ENCODE peak calls at places on chromosomes 16 and 17, in nine cellular contexts. J is sigmoid colon; O is activated CD4-positive, alpha-beta memory T cell treated with anti-CD3 and anti-CD28 coated beads, Interleukin-2, amount 10 ng/mL, durations not matched to agents 7 days and 5 days; M is mucosa of descending colon; T is hepatocyte; D is left colon; B is uterus; X is GM04504; H is NCI-H1092 treated with DMSO at 0.1 percent for 48 hours. Q is an unnamed sample.

GRCh38 chr17:30808785-30809286 is 15.7 kb downstream of the CRLF3 start:
- DNase-seq in J (peak), O (peak), M (no peak), T (no peak), D (no peak), B (no peak), X (no peak), H (no peak), Q (no peak)

GRCh38 chr17:64355536-64356303 is 34.9 kb downstream of the PECAM1 start:
- DNase-seq in J (no peak), O (no peak), M (no peak), T (no peak), D (no peak), B (no peak), X (no peak), H (no peak), Q (no peak)

GRCh38 chr17:32206816-32207215 is 58.8 kb upstream of the RHBDL3 start:
- DNase-seq in J (no peak), O (no peak), M (no peak), T (no peak), D (no peak), B (no peak), X (no peak), H (no peak), Q (no peak)

GRCh38 chr16:51175081-51175480 is 24.0 kb upstream of the SALL1 start:
- DNase-seq in J (no peak), O (no peak), M (no peak), T (no peak), D (no peak), B (no peak), X (no peak), H (no peak), Q (no peak)

GRCh38 chr16:63883091-63883490 is 1238.8 kb downstream of the CDH11 start:
- DNase-seq in J (no peak), O (no peak), M (no peak), T (no peak), D (no peak), B (no peak), X (no peak), H (no peak), Q (no peak)

GRCh38 chr17:2709173-2709661 is 2.3 kb downstream of the CLUH start:
- DNase-seq in J (peak), O (peak), M (peak), T (peak), D (peak), B (no peak), X (no peak), H (no peak), Q (no peak)

GRCh38 chr16:75116081-75116910 is at the start of gene LDHD:
- DNase-seq in J (peak), O (no peak), M (peak), T (peak), D (peak), B (peak), X (no peak), H (no peak), Q (peak)

GRCh38 chr17:13030459-13031305 is 12.9 kb upstream of the ELAC2 start:
- DNase-seq in J (no peak), O (peak), M (no peak), T (peak), D (no peak), B (no peak), X (peak), H (peak), Q (peak)

GRCh38 chr17:511001-511690 is 158.5 kb upstream of the RPH3AL start:
- DNase-seq in J (peak), O (no peak), M (no peak), T (no peak), D (no peak), B (peak), X (peak), H (no peak), Q (no peak)

GRCh38 chr17:63156986-63157385 is 191.0 kb downstream of the TANC2 start:
- DNase-seq in J (no peak), O (no peak), M (no peak), T (no peak), D (no peak), B (no peak), X (no peak), H (no peak), Q (no peak)

GRCh38 chr16:79336437-79337229 is 263.9 kb downstream of the MAF start:
- DNase-seq in J (peak), O (no peak), M (no peak), T (peak), D (no peak), B (peak), X (no peak), H (no peak), Q (no peak)

GRCh38 chr17:68427575-68427974 is 29.7 kb downstream of the WIPI1 start:
- DNase-seq in J (no peak), O (no peak), M (no peak), T (no peak), D (no peak), B (no peak), X (no peak), H (no peak), Q (no peak)

GRCh38 chr17:78497115-78497540 is 80.1 kb downstream of the DNAH17 start:
- DNase-seq in J (peak), O (peak), M (peak), T (peak), D (peak), B (peak), X (peak), H (peak), Q (peak)

GRCh38 chr16:66714659-66715307 is 18.2 kb upstream of the CMTM4 start:
- DNase-seq in J (peak), O (no peak), M (no peak), T (peak), D (peak), B (no peak), X (no peak), H (peak), Q (no peak)

GRCh38 chr17:42821176-42821575 is 2.9 kb downstream of the BECN1 start:
- DNase-seq in J (no peak), O (no peak), M (no peak), T (no peak), D (no peak), B (no peak), X (no peak), H (no peak), Q (no peak)

GRCh38 chr17:82300707-82301270 is 16.6 kb downstream of the CD7 start:
- DNase-seq in J (peak), O (peak), M (peak), T (peak), D (peak), B (peak), X (no peak), H (no peak), Q (peak)

GRCh38 chr16:51161440-51162195 is 10.5 kb upstream of the SALL1 start:
- DNase-seq in J (no peak), O (no peak), M (no peak), T (no peak), D (no peak), B (no peak), X (no peak), H (no peak), Q (no peak)

GRCh38 chr17:49817993-49818392 is 29.5 kb downstream of the KAT7 start:
- DNase-seq in J (no peak), O (peak), M (no peak), T (no peak), D (no peak), B (no peak), X (no peak), H (no peak), Q (no peak)

GRCh38 chr17:8791248-8791909 is 7.8 kb downstream of the MFSD6L start:
- DNase-seq in J (no peak), O (no peak), M (no peak), T (no peak), D (no peak), B (no peak), X (no peak), H (no peak), Q (no peak)

GRCh38 chr16:87441886-87442580 is 49.9 kb downstream of the MAP1LC3B start:
- DNase-seq in J (no peak), O (no peak), M (peak), T (no peak), D (no peak), B (no peak), X (no peak), H (no peak), Q (no peak)

GRCh38 chr16:4376820-4377572 is 5.3 kb downstream of the VASN start:
- DNase-seq in J (no peak), O (no peak), M (no peak), T (no peak), D (no peak), B (no peak), X (no peak), H (peak), Q (no peak)

GRCh38 chr16:2237552-2238395 is 1.5 kb downstream of the DNASE1L2 start:
- DNase-seq in J (peak), O (no peak), M (peak), T (no peak), D (no peak), B (no peak), X (no peak), H (no peak), Q (no peak)

GRCh38 chr16:50193594-50193993 is 40.5 kb downstream of the TENT4B start:
- DNase-seq in J (no peak), O (no peak), M (no peak), T (no peak), D (no peak), B (no peak), X (no peak), H (no peak), Q (no peak)

GRCh38 chr17:38870259-38871165 is 654 bp downstream of the LASP1 start:
- DNase-seq in J (peak), O (peak), M (peak), T (peak), D (peak), B (peak), X (no peak), H (peak), Q (peak)

GRCh38 chr16:23334421-23334853 is 32.3 kb downstream of the SCNN1B start:
- DNase-seq in J (no peak), O (no peak), M (no peak), T (no peak), D (no peak), B (no peak), X (no peak), H (no peak), Q (no peak)

GRCh38 chr17:80647746-80648145 is 103.1 kb downstream of the RPTOR start:
- DNase-seq in J (no peak), O (no peak), M (no peak), T (no peak), D (no peak), B (no peak), X (peak), H (no peak), Q (no peak)

GRCh38 chr16:11992008-11992584 is 15.6 kb downstream of the SNX29 start:
- DNase-seq in J (no peak), O (no peak), M (no peak), T (no peak), D (no peak), B (no peak), X (no peak), H (no peak), Q (no peak)